ENCODE peak calls at places on chromosomes 5 and 9, in seven cellular contexts. One of them, this sample, is unnamed. For H3K4me1, the result is how much of the 10 kb centered on the place peaks cover.

GRCh38 chr9:100505564-100506159 is 32.7 kb downstream of the TMEFF1 start:
- DNase-seq in IMR-90: peak
- DNase-seq in endothelial cell of umbilical vein: peak
- DNase-seq in HepG2: peak
- DNase-seq in transverse colon: peak
- DNase-seq in left ventricle myocardium inferior: peak
- DNase-seq in CD8-positive, alpha-beta T cell: peak
- DNase-seq in this sample: peak

GRCh38 chr9:124198948-124199347 is 58.8 kb upstream of the NEK6 start:
- DNase-seq in HepG2: no peak
- DNase-seq in endothelial cell of umbilical vein: no peak
- DNase-seq in CD8-positive, alpha-beta T cell: no peak
- DNase-seq in left ventricle myocardium inferior: no peak
- DNase-seq in transverse colon: no peak
- DNase-seq in IMR-90: no peak
- DNase-seq in this sample: no peak

GRCh38 chr9:35306281-35306680 is 144.5 kb downstream of the UNC13B start:
- DNase-seq in HepG2: no peak
- DNase-seq in left ventricle myocardium inferior: no peak
- DNase-seq in IMR-90: peak
- DNase-seq in transverse colon: no peak
- DNase-seq in CD8-positive, alpha-beta T cell: no peak
- DNase-seq in endothelial cell of umbilical vein: no peak
- DNase-seq in this sample: no peak

GRCh38 chr9:84953797-84954695 is 284.5 kb downstream of the NTRK2 start:
- DNase-seq in transverse colon: peak
- DNase-seq in CD8-positive, alpha-beta T cell: no peak
- DNase-seq in left ventricle myocardium inferior: peak
- DNase-seq in IMR-90: peak
- DNase-seq in HepG2: peak
- DNase-seq in endothelial cell of umbilical vein: peak
- DNase-seq in this sample: peak

GRCh38 chr9:89562186-89562814 is 42.5 kb upstream of the GADD45G start:
- DNase-seq in IMR-90: no peak
- DNase-seq in transverse colon: no peak
- DNase-seq in CD8-positive, alpha-beta T cell: no peak
- DNase-seq in HepG2: no peak
- DNase-seq in left ventricle myocardium inferior: no peak
- DNase-seq in endothelial cell of umbilical vein: no peak
- DNase-seq in this sample: no peak

GRCh38 chr9:103483471-103484096 is 488.5 kb downstream of the CYLC2 start:
- DNase-seq in endothelial cell of umbilical vein: no peak
- DNase-seq in IMR-90: no peak
- DNase-seq in HepG2: no peak
- DNase-seq in transverse colon: no peak
- DNase-seq in left ventricle myocardium inferior: no peak
- DNase-seq in CD8-positive, alpha-beta T cell: no peak
- DNase-seq in this sample: no peak

GRCh38 chr9:89139450-89139849 is 39.2 kb downstream of the SHC3 start:
- DNase-seq in IMR-90: peak
- DNase-seq in transverse colon: no peak
- DNase-seq in left ventricle myocardium inferior: no peak
- DNase-seq in HepG2: no peak
- DNase-seq in endothelial cell of umbilical vein: peak
- DNase-seq in CD8-positive, alpha-beta T cell: no peak
- DNase-seq in this sample: no peak

GRCh38 chr9:97747201-97747965 is 50.2 kb upstream of the XPA start:
- DNase-seq in transverse colon: no peak
- DNase-seq in HepG2: no peak
- DNase-seq in endothelial cell of umbilical vein: no peak
- DNase-seq in left ventricle myocardium inferior: no peak
- DNase-seq in IMR-90: no peak
- DNase-seq in CD8-positive, alpha-beta T cell: no peak
- DNase-seq in this sample: no peak

GRCh38 chr9:129580211-129580915 is 40.5 kb downstream of the C9orf50 start:
- DNase-seq in HepG2: peak
- DNase-seq in CD8-positive, alpha-beta T cell: no peak
- DNase-seq in IMR-90: no peak
- DNase-seq in left ventricle myocardium inferior: no peak
- DNase-seq in transverse colon: peak
- DNase-seq in endothelial cell of umbilical vein: no peak
- DNase-seq in this sample: no peak

GRCh38 chr9:36976371-36977030 is 57.6 kb downstream of the PAX5 start:
- DNase-seq in left ventricle myocardium inferior: no peak
- DNase-seq in endothelial cell of umbilical vein: no peak
- DNase-seq in IMR-90: no peak
- DNase-seq in CD8-positive, alpha-beta T cell: no peak
- DNase-seq in HepG2: no peak
- DNase-seq in transverse colon: no peak
- DNase-seq in this sample: no peak

GRCh38 chr9:11319477-11320060 is 706.8 kb upstream of the PTPRD start:
- DNase-seq in left ventricle myocardium inferior: no peak
- DNase-seq in HepG2: no peak
- DNase-seq in transverse colon: no peak
- DNase-seq in endothelial cell of umbilical vein: peak
- DNase-seq in CD8-positive, alpha-beta T cell: no peak
- DNase-seq in IMR-90: no peak
- DNase-seq in this sample: peak

GRCh38 chr5:93603711-93604118 is 20.7 kb downstream of the NR2F1 start:
- DNase-seq in endothelial cell of umbilical vein: no peak
- DNase-seq in transverse colon: no peak
- DNase-seq in IMR-90: no peak
- DNase-seq in CD8-positive, alpha-beta T cell: no peak
- DNase-seq in left ventricle myocardium inferior: no peak
- DNase-seq in HepG2: no peak
- DNase-seq in this sample: no peak

GRCh38 chr9:99001892-99002291 is 58.2 kb downstream of the COL15A1 start:
- DNase-seq in IMR-90: no peak
- DNase-seq in HepG2: no peak
- DNase-seq in left ventricle myocardium inferior: no peak
- DNase-seq in transverse colon: no peak
- DNase-seq in CD8-positive, alpha-beta T cell: no peak
- DNase-seq in endothelial cell of umbilical vein: no peak
- DNase-seq in this sample: no peak

GRCh38 chr9:503881-504852 is 289.5 kb downstream of the DOCK8 start:
- DNase-seq in IMR-90: peak
- DNase-seq in transverse colon: peak
- DNase-seq in HepG2: peak
- DNase-seq in endothelial cell of umbilical vein: peak
- DNase-seq in left ventricle myocardium inferior: peak
- DNase-seq in CD8-positive, alpha-beta T cell: peak
- DNase-seq in this sample: no peak

GRCh38 chr9:109537288-109537687 is 39.2 kb upstream of the PTPN3 start:
- DNase-seq in HepG2: no peak
- DNase-seq in left ventricle myocardium inferior: no peak
- DNase-seq in CD8-positive, alpha-beta T cell: no peak
- DNase-seq in IMR-90: no peak
- DNase-seq in endothelial cell of umbilical vein: no peak
- DNase-seq in transverse colon: no peak
- DNase-seq in this sample: no peak

GRCh38 chr5:77849308-77849900 is 73.3 kb upstream of the TBCA start:
- DNase-seq in HepG2: no peak
- DNase-seq in IMR-90: no peak
- DNase-seq in endothelial cell of umbilical vein: no peak
- DNase-seq in transverse colon: no peak
- DNase-seq in CD8-positive, alpha-beta T cell: no peak
- DNase-seq in left ventricle myocardium inferior: no peak
- DNase-seq in this sample: no peak

GRCh38 chr5:138711816-138712215 is 41.4 kb upstream of the CTNNA1 start:
- DNase-seq in left ventricle myocardium inferior: no peak
- DNase-seq in transverse colon: no peak
- DNase-seq in HepG2: no peak
- DNase-seq in CD8-positive, alpha-beta T cell: no peak
- DNase-seq in IMR-90: no peak
- DNase-seq in endothelial cell of umbilical vein: no peak
- DNase-seq in this sample: no peak

GRCh38 chr5:179304466-179304865 is 40.8 kb downstream of the ADAMTS2 start:
- DNase-seq in HepG2: no peak
- DNase-seq in transverse colon: no peak
- DNase-seq in CD8-positive, alpha-beta T cell: no peak
- DNase-seq in endothelial cell of umbilical vein: no peak
- DNase-seq in left ventricle myocardium inferior: no peak
- DNase-seq in IMR-90: peak
- DNase-seq in this sample: no peak

GRCh38 chr9:1929722-1930621 is 85.2 kb upstream of the SMARCA2 start:
- DNase-seq in HepG2: no peak
- DNase-seq in transverse colon: no peak
- DNase-seq in IMR-90: no peak
- DNase-seq in endothelial cell of umbilical vein: no peak
- DNase-seq in left ventricle myocardium inferior: no peak
- DNase-seq in CD8-positive, alpha-beta T cell: no peak
- DNase-seq in this sample: no peak

GRCh38 chr5:59768204-59769040 is 125.1 kb downstream of the PDE4D start:
- DNase-seq in HepG2: peak
- DNase-seq in transverse colon: peak
- DNase-seq in CD8-positive, alpha-beta T cell: no peak
- DNase-seq in endothelial cell of umbilical vein: peak
- DNase-seq in IMR-90: peak
- DNase-seq in left ventricle myocardium inferior: peak
- DNase-seq in this sample: no peak

GRCh38 chr5:140227046-140227445 is 52.1 kb downstream of the CYSTM1 start:
- DNase-seq in HepG2: no peak
- DNase-seq in endothelial cell of umbilical vein: no peak
- DNase-seq in transverse colon: no peak
- DNase-seq in left ventricle myocardium inferior: no peak
- DNase-seq in IMR-90: no peak
- DNase-seq in CD8-positive, alpha-beta T cell: no peak
- DNase-seq in this sample: no peak
- TF ChIP-seq CTCF in HepG2: no peak
- TF ChIP-seq CTCF in endothelial cell of umbilical vein: peak
- TF ChIP-seq CTCF in transverse colon: no peak
- TF ChIP-seq CTCF in left ventricle myocardium inferior: no peak
- TF ChIP-seq CTCF in IMR-90: no peak
- TF ChIP-seq CTCF in CD8-positive, alpha-beta T cell: no peak
- TF ChIP-seq CTCF in this sample: no peak

GRCh38 chr9:133942206-133942975 is 49.7 kb downstream of the VAV2 start:
- DNase-seq in transverse colon: no peak
- DNase-seq in IMR-90: no peak
- DNase-seq in endothelial cell of umbilical vein: no peak
- DNase-seq in CD8-positive, alpha-beta T cell: no peak
- DNase-seq in HepG2: no peak
- DNase-seq in left ventricle myocardium inferior: peak
- DNase-seq in this sample: no peak
- H3K4me1 ChIP-seq in transverse colon: under half
- H3K4me1 ChIP-seq in IMR-90: under half
- H3K4me1 ChIP-seq in endothelial cell of umbilical vein: under half
- H3K4me1 ChIP-seq in CD8-positive, alpha-beta T cell: under half
- H3K4me1 ChIP-seq in HepG2: under half
- H3K4me1 ChIP-seq in left ventricle myocardium inferior: under half
- H3K4me1 ChIP-seq in this sample: under half

DNA sequence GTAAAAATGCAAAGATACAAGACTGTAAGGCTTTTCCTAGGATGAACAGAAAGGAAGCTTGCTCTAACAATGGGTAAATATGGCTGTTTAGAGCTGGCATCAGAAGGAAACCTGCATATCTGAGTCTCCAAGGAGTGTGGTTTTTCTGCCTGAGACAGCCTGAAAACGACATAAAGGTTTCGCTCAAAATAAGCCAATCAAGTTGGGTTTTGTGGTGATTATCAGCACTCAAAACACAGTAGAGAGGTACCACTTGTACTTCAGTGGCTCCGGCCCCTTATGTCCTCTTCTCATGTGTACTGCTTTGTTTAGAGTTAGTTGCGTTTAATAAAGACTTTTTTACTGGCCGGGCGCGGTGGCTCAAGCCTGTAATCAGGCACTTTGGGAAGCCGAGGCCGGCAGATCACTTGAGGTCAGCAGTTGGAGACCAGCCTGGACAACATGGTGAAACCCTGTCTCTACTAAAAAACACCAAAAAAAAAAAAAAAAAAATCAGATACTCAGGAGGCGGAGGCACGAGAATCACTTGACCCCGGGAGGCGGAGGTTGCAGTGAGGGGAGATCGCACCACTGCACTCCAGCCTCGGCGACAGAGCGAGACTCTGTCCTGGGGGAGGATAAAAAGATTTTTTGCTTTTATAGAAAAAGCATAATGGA is 39.4 kb downstream of the KLF9 start:
- DNase-seq in transverse colon: no peak
- DNase-seq in endothelial cell of umbilical vein: no peak
- DNase-seq in IMR-90: no peak
- DNase-seq in HepG2: no peak
- DNase-seq in CD8-positive, alpha-beta T cell: no peak
- DNase-seq in left ventricle myocardium inferior: no peak
- DNase-seq in this sample: no peak
- H3K4me3 ChIP-seq in transverse colon: no peak
- H3K4me3 ChIP-seq in endothelial cell of umbilical vein: no peak
- H3K4me3 ChIP-seq in IMR-90: no peak
- H3K4me3 ChIP-seq in HepG2: no peak
- H3K4me3 ChIP-seq in CD8-positive, alpha-beta T cell: no peak
- H3K4me3 ChIP-seq in left ventricle myocardium inferior: no peak
- H3K4me3 ChIP-seq in this sample: no peak

DNA sequence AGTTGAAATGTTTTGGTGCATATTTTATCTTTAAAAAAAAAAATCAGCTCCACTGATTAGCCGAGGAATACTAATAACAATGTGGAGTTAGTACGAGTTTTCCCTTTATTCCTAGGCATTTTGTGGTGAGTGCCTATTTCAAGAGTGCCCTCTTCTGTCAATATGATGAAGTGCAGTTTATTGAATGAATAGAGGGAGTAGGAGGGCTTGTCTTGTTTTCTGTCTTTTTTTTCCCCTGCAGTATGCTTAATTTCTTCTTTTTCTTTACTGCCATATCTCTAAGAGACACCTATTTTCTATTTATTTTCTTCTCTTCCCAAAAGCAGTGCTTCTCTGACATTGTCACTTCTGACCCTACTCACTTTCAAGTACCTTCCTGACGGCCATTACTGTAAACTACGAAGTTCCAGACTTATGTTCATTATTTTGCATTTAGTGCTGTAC is 169.6 kb upstream of the PITX1 start:
- DNase-seq in IMR-90: no peak
- DNase-seq in HepG2: peak
- DNase-seq in endothelial cell of umbilical vein: no peak
- DNase-seq in left ventricle myocardium inferior: no peak
- DNase-seq in CD8-positive, alpha-beta T cell: no peak
- DNase-seq in transverse colon: no peak
- DNase-seq in this sample: no peak
- TF ChIP-seq CTCF in IMR-90: peak
- TF ChIP-seq CTCF in HepG2: peak
- TF ChIP-seq CTCF in endothelial cell of umbilical vein: peak
- TF ChIP-seq CTCF in left ventricle myocardium inferior: peak
- TF ChIP-seq CTCF in CD8-positive, alpha-beta T cell: no peak
- TF ChIP-seq CTCF in transverse colon: peak
- TF ChIP-seq CTCF in this sample: peak